ENCODE peak calls at places on chromosomes 13 and 19, in nine cellular contexts. R is cardiac septum, Q is choroid plexus epithelial cell, H is HS-5, M is stromal cell of bone marrow, S is lower lobe of right lung, Z is mesendoderm, E is T-helper 1 cell, W is iPS DF 6.9. K is an unnamed sample.

GRCh38 chr19:1622541-1622940 is 17.3 kb upstream of the UQCR11 start:
- DNase-seq in Q (no peak), H (no peak), S (no peak), W (no peak), Z (no peak), R (no peak), E (no peak), M (no peak), K (no peak)

GRCh38 chr13:28494861-28495585 is at the start of gene FLT1:
- DNase-seq in Z (peak), M (no peak), Q (no peak), S (peak), H (no peak), E (no peak), R (peak), W (no peak), K (peak)

GRCh38 chr13:98478134-98479129 is 98.5 kb downstream of the STK24 start:
- DNase-seq in Z (peak), S (no peak), M (no peak), W (no peak), Q (peak), H (no peak), E (no peak), R (no peak), K (peak)

GRCh38 chr19:10625003-10625761 is at the start of gene SLC44A2:
- DNase-seq in S (peak), Q (peak), R (peak), Z (peak), W (no peak), M (peak), H (no peak), E (no peak), K (peak)

GRCh38 chr13:78576266-78576665 is 27.1 kb downstream of the POU4F1 start:
- DNase-seq in W (no peak), H (no peak), E (no peak), S (no peak), M (no peak), Z (no peak), R (no peak), Q (no peak), K (no peak)

GRCh38 chr13:81487151-81487550 is 1146.2 kb upstream of the SPRY2 start:
- DNase-seq in Z (peak), M (no peak), E (no peak), S (no peak), R (no peak), W (peak), Q (peak), H (no peak), K (peak)

GRCh38 chr19:9789066-9789465 is 20.5 kb upstream of the ZNF846 start:
- DNase-seq in R (no peak), Z (peak), W (no peak), E (no peak), Q (no peak), M (no peak), H (no peak), S (no peak), K (no peak)

GRCh38 chr19:46862504-46862835 is 1.7 kb downstream of the ARHGAP35 start:
- DNase-seq in H (no peak), S (no peak), R (no peak), W (no peak), Z (no peak), Q (no peak), M (no peak), E (no peak), K (no peak)

GRCh38 chr19:18967358-18968146 is 26.5 kb upstream of the HOMER3 start:
- DNase-seq in Q (peak), H (no peak), M (no peak), R (peak), Z (no peak), E (no peak), W (no peak), S (peak), K (peak)

GRCh38 chr13:52371736-52372247 is 34.2 kb downstream of the THSD1 start:
- DNase-seq in E (no peak), M (peak), Z (peak), R (no peak), H (no peak), Q (peak), W (no peak), S (no peak), K (peak)

GRCh38 chr19:49125025-49125731 is 5.8 kb downstream of the PPFIA3 start:
- DNase-seq in R (no peak), E (no peak), Q (no peak), S (no peak), Z (no peak), M (no peak), W (no peak), H (no peak), K (no peak)

GRCh38 chr19:12783849-12784393 is 7.4 kb upstream of the JUNB start:
- DNase-seq in W (no peak), E (no peak), S (peak), R (peak), Z (no peak), H (no peak), M (no peak), Q (no peak), K (peak)

GRCh38 chr19:459724-460511 is 915 bp downstream of the SHC2 start:
- DNase-seq in E (no peak), H (no peak), M (no peak), W (no peak), Z (peak), Q (peak), S (no peak), R (peak), K (peak)

GRCh38 chr19:9073806-9074205 is 13.1 kb upstream of the OR1M1 start:
- DNase-seq in W (no peak), E (no peak), S (no peak), Q (no peak), Z (peak), M (no peak), H (no peak), R (no peak), K (no peak)

GRCh38 chr19:7870571-7871279 is 3.5 kb downstream of the PRR36 start:
- DNase-seq in R (no peak), W (no peak), S (no peak), Z (peak), M (no peak), Q (peak), E (peak), H (no peak), K (peak)

GRCh38 chr13:40509876-40510275 is 156.6 kb downstream of the FOXO1 start:
- DNase-seq in H (no peak), Q (no peak), W (no peak), M (no peak), Z (no peak), E (no peak), S (no peak), R (no peak), K (no peak)

GRCh38 chr13:99389520-99390304 is 82.5 kb upstream of the GPR183 start:
- DNase-seq in W (no peak), Q (no peak), R (peak), H (no peak), S (no peak), Z (no peak), E (no peak), M (no peak), K (no peak)

GRCh38 chr13:26011996-26012688 is 39.7 kb downstream of the SHISA2 start:
- DNase-seq in Z (no peak), E (peak), M (no peak), W (no peak), S (no peak), Q (peak), R (no peak), H (no peak), K (no peak)

GRCh38 chr13:98542568-98543379 is 34.1 kb downstream of the STK24 start:
- DNase-seq in R (no peak), Z (no peak), Q (no peak), M (no peak), W (no peak), E (no peak), H (no peak), S (no peak), K (no peak)

GRCh38 chr19:6232567-6232966 is 47.2 kb downstream of the MLLT1 start:
- DNase-seq in Q (peak), H (peak), E (no peak), R (no peak), Z (no peak), W (no peak), M (peak), S (no peak), K (peak)

GRCh38 chr19:11659612-11660011 is 62.3 kb downstream of the ZNF627 start:
- DNase-seq in W (no peak), H (no peak), E (no peak), Z (no peak), S (no peak), Q (peak), M (no peak), R (no peak), K (no peak)

GRCh38 chr19:3722443-3723109 is 14.4 kb downstream of the TJP3 start:
- DNase-seq in M (no peak), W (peak), R (no peak), S (peak), H (no peak), Z (peak), Q (no peak), E (no peak), K (no peak)

GRCh38 chr19:45079063-45079910 is at the start of gene GEMIN7:
- DNase-seq in W (no peak), Z (peak), Q (peak), S (peak), H (no peak), E (peak), R (no peak), M (peak), K (peak)

GRCh38 chr19:54035215-54036178 is 28.2 kb downstream of the VSTM1 start:
- DNase-seq in Q (peak), M (peak), H (peak), E (no peak), W (no peak), S (no peak), R (no peak), Z (peak), K (peak)

GRCh38 chr19:32067686-32068085 is 277.7 kb upstream of the ZNF507 start:
- DNase-seq in R (no peak), E (no peak), H (no peak), Q (no peak), M (no peak), S (no peak), W (peak), Z (peak), K (no peak)

GRCh38 chr13:101640797-101641400 is 188.4 kb downstream of the ITGBL1 start:
- DNase-seq in M (no peak), Q (peak), E (no peak), S (no peak), W (no peak), H (peak), Z (no peak), R (no peak), K (peak)

GRCh38 chr19:49512970-49513745 is 697 bp downstream of the FCGRT start:
- DNase-seq in R (peak), H (no peak), M (no peak), S (peak), E (no peak), Q (peak), W (no peak), Z (peak), K (peak)

GRCh38 chr19:35222373-35223005 is 6.0 kb downstream of the FAM187B start:
- DNase-seq in Q (no peak), S (no peak), W (no peak), E (no peak), R (no peak), H (no peak), Z (no peak), M (no peak), K (no peak)

GRCh38 chr19:17340302-17340870 is 3.0 kb downstream of the GTPBP3 start:
- DNase-seq in M (no peak), Q (no peak), H (no peak), Z (peak), E (no peak), S (no peak), W (no peak), R (no peak), K (no peak)

GRCh38 chr13:76884167-76884566 is 2.0 kb downstream of the KCTD12 start:
- DNase-seq in W (no peak), E (no peak), H (no peak), Z (peak), Q (peak), R (no peak), M (no peak), S (peak), K (no peak)

GRCh38 chr19:4589579-4590410 is 30.3 kb upstream of the SEMA6B start:
- DNase-seq in Z (peak), E (no peak), W (no peak), Q (no peak), H (no peak), R (no peak), S (no peak), M (no peak), K (no peak)

GRCh38 chr13:39144941-39145533 is 106.8 kb downstream of the NHLRC3 start:
- DNase-seq in Q (peak), M (peak), H (no peak), S (no peak), E (no peak), Z (peak), R (no peak), W (peak), K (peak)

GRCh38 chr19:28655054-28655453 is 557.9 kb downstream of the UQCRFS1 start:
- DNase-seq in H (no peak), S (no peak), Z (no peak), W (no peak), R (no peak), M (no peak), Q (no peak), E (no peak), K (no peak)

GRCh38 chr13:48776396-48776795 is 122.7 kb downstream of the CYSLTR2 start:
- DNase-seq in H (no peak), R (no peak), S (no peak), W (no peak), Q (peak), M (no peak), Z (no peak), E (no peak), K (peak)

GRCh38 chr13:74040200-74040599 is 94.0 kb downstream of the KLF12 start:
- DNase-seq in M (no peak), H (no peak), E (no peak), W (peak), R (no peak), Z (peak), Q (peak), S (no peak), K (peak)

GRCh38 chr13:113917523-113918371 is 53.9 kb upstream of the GAS6 start:
- DNase-seq in M (no peak), H (no peak), W (no peak), S (no peak), E (no peak), R (peak), Q (no peak), Z (no peak), K (no peak)

GRCh38 chr13:74077847-74078246 is 56.4 kb downstream of the KLF12 start:
- DNase-seq in R (no peak), S (no peak), Z (no peak), H (no peak), Q (peak), W (no peak), E (no peak), M (no peak), K (peak)

GRCh38 chr13:43730642-43731041 is 56.1 kb downstream of the ENOX1 start:
- DNase-seq in Q (peak), H (peak), R (no peak), M (peak), W (no peak), E (no peak), Z (no peak), S (no peak), K (no peak)

GRCh38 chr13:99883805-99884204 is 87.8 kb downstream of the ZIC5 start:
- DNase-seq in R (no peak), H (no peak), Q (no peak), Z (no peak), E (no peak), W (no peak), S (no peak), M (no peak), K (no peak)